ENCODE peak calls at places on chromosomes 2 and 18, in four cellular contexts. One of them, this sample, is unnamed.
A peak's percentile ranks its signal among the peaks of the same experiment; 100 is the strongest.

GRCh38 chr2:216974321-216975302 is 114.7 kb upstream of the TNP1 start:
- DNase-seq in activated CD4-positive, alpha-beta T cell treated with anti-CD3 and anti-CD28 coated beads, Interleukin-2, amount 10 ng/mL, durations not matched to agents 7 days and 5 days: no peak
- DNase-seq in GM12864: no peak
- DNase-seq in posterior cingulate gyrus: no peak
- DNase-seq in this sample: no peak

GRCh38 chr2:70627499-70627898 is 73.9 kb upstream of the TGFA start:
- DNase-seq in activated CD4-positive, alpha-beta T cell treated with anti-CD3 and anti-CD28 coated beads, Interleukin-2, amount 10 ng/mL, durations not matched to agents 7 days and 5 days: no peak
- DNase-seq in GM12864: no peak
- DNase-seq in posterior cingulate gyrus: no peak
- DNase-seq in this sample: no peak

GRCh38 chr2:171762879-171763573 is 75.8 kb downstream of the DYNC1I2 start:
- DNase-seq in GM12864: no peak
- DNase-seq in posterior cingulate gyrus: no peak
- DNase-seq in activated CD4-positive, alpha-beta T cell treated with anti-CD3 and anti-CD28 coated beads, Interleukin-2, amount 10 ng/mL, durations not matched to agents 7 days and 5 days: no peak
- DNase-seq in this sample: peak; percentile 35

GRCh38 chr18:245282-245847 is 22.5 kb downstream of the THOC1 start:
- DNase-seq in posterior cingulate gyrus: no peak
- DNase-seq in GM12864: no peak
- DNase-seq in activated CD4-positive, alpha-beta T cell treated with anti-CD3 and anti-CD28 coated beads, Interleukin-2, amount 10 ng/mL, durations not matched to agents 7 days and 5 days: no peak
- DNase-seq in this sample: no peak

GRCh38 chr2:120749506-120750431 is 14.1 kb downstream of the GLI2 start:
- DNase-seq in GM12864: no peak
- DNase-seq in activated CD4-positive, alpha-beta T cell treated with anti-CD3 and anti-CD28 coated beads, Interleukin-2, amount 10 ng/mL, durations not matched to agents 7 days and 5 days: no peak
- DNase-seq in posterior cingulate gyrus: peak; percentile 79
- DNase-seq in this sample: no peak

GRCh38 chr2:109058215-109058614 is 69.2 kb upstream of the EDAR start:
- DNase-seq in posterior cingulate gyrus: no peak
- DNase-seq in activated CD4-positive, alpha-beta T cell treated with anti-CD3 and anti-CD28 coated beads, Interleukin-2, amount 10 ng/mL, durations not matched to agents 7 days and 5 days: no peak
- DNase-seq in GM12864: no peak
- DNase-seq in this sample: no peak

GRCh38 chr2:199085201-199085750 is 372.5 kb downstream of the SATB2 start:
- DNase-seq in GM12864: no peak
- DNase-seq in activated CD4-positive, alpha-beta T cell treated with anti-CD3 and anti-CD28 coated beads, Interleukin-2, amount 10 ng/mL, durations not matched to agents 7 days and 5 days: no peak
- DNase-seq in posterior cingulate gyrus: no peak
- DNase-seq in this sample: no peak

GRCh38 chr2:197108758-197109157 is 182.3 kb upstream of the PGAP1 start:
- DNase-seq in posterior cingulate gyrus: peak; percentile 79
- DNase-seq in GM12864: no peak
- DNase-seq in activated CD4-positive, alpha-beta T cell treated with anti-CD3 and anti-CD28 coated beads, Interleukin-2, amount 10 ng/mL, durations not matched to agents 7 days and 5 days: no peak
- DNase-seq in this sample: peak; percentile 68

GRCh38 chr18:76506974-76507764 is 12.1 kb upstream of the ZNF516 start:
- DNase-seq in activated CD4-positive, alpha-beta T cell treated with anti-CD3 and anti-CD28 coated beads, Interleukin-2, amount 10 ng/mL, durations not matched to agents 7 days and 5 days: no peak
- DNase-seq in posterior cingulate gyrus: peak; percentile 72
- DNase-seq in GM12864: no peak
- DNase-seq in this sample: no peak

GRCh38 chr2:9138507-9139085 is 68.0 kb upstream of the ASAP2 start:
- DNase-seq in activated CD4-positive, alpha-beta T cell treated with anti-CD3 and anti-CD28 coated beads, Interleukin-2, amount 10 ng/mL, durations not matched to agents 7 days and 5 days: no peak
- DNase-seq in GM12864: no peak
- DNase-seq in posterior cingulate gyrus: no peak
- DNase-seq in this sample: peak; percentile 36

GRCh38 chr2:86305195-86305975 is 32.0 kb downstream of the REEP1 start:
- DNase-seq in activated CD4-positive, alpha-beta T cell treated with anti-CD3 and anti-CD28 coated beads, Interleukin-2, amount 10 ng/mL, durations not matched to agents 7 days and 5 days: no peak
- DNase-seq in posterior cingulate gyrus: peak; percentile 63
- DNase-seq in GM12864: no peak
- DNase-seq in this sample: no peak

GRCh38 chr2:65232636-65233035 is 5.0 kb downstream of the ACTR2 start:
- DNase-seq in activated CD4-positive, alpha-beta T cell treated with anti-CD3 and anti-CD28 coated beads, Interleukin-2, amount 10 ng/mL, durations not matched to agents 7 days and 5 days: no peak
- DNase-seq in posterior cingulate gyrus: no peak
- DNase-seq in GM12864: no peak
- DNase-seq in this sample: no peak